ENCODE peak calls at places on chromosome 16, in nine cellular contexts. One of them, this sample, is unnamed.

GRCh38 chr16:89909777-89910716 is 8.6 kb upstream of the MC1R start:
- DNase-seq in kidney epithelial cell: no peak
- DNase-seq in AG04450: no peak
- DNase-seq in fibroblast of mammary gland: peak; percentile 82
- DNase-seq in neural progenitor cell: peak; percentile 86
- DNase-seq in NT2/D1: no peak
- DNase-seq in left lung: peak; percentile 92
- DNase-seq in pancreas: peak; percentile 84
- DNase-seq in stomach: peak; percentile 77
- DNase-seq in this sample: no peak

GRCh38 chr16:87436225-87437172 is 44.4 kb downstream of the MAP1LC3B start:
- DNase-seq in kidney epithelial cell: no peak
- DNase-seq in AG04450: no peak
- DNase-seq in fibroblast of mammary gland: peak; percentile 83
- DNase-seq in neural progenitor cell: no peak
- DNase-seq in NT2/D1: no peak
- DNase-seq in left lung: no peak
- DNase-seq in pancreas: no peak
- DNase-seq in stomach: no peak
- DNase-seq in this sample: no peak

GRCh38 chr16:72021043-72021442 is 12.5 kb downstream of the DHODH start:
- DNase-seq in kidney epithelial cell: no peak
- DNase-seq in AG04450: no peak
- DNase-seq in fibroblast of mammary gland: no peak
- DNase-seq in neural progenitor cell: peak; percentile 65
- DNase-seq in NT2/D1: no peak
- DNase-seq in left lung: no peak
- DNase-seq in pancreas: no peak
- DNase-seq in stomach: no peak
- DNase-seq in this sample: no peak

GRCh38 chr16:22665048-22665797 is 148.7 kb upstream of the HS3ST2 start:
- DNase-seq in kidney epithelial cell: no peak
- DNase-seq in AG04450: no peak
- DNase-seq in fibroblast of mammary gland: no peak
- DNase-seq in neural progenitor cell: no peak
- DNase-seq in NT2/D1: no peak
- DNase-seq in left lung: no peak
- DNase-seq in pancreas: no peak
- DNase-seq in stomach: no peak
- DNase-seq in this sample: no peak

GRCh38 chr16:48499822-48500440 is 110.0 kb downstream of the N4BP1 start:
- DNase-seq in kidney epithelial cell: peak; percentile 18
- DNase-seq in AG04450: peak; percentile 75
- DNase-seq in fibroblast of mammary gland: peak; percentile 93
- DNase-seq in neural progenitor cell: no peak
- DNase-seq in NT2/D1: no peak
- DNase-seq in left lung: no peak
- DNase-seq in pancreas: no peak
- DNase-seq in stomach: no peak
- DNase-seq in this sample: peak; percentile 22

GRCh38 chr16:50305441-50306061 is 39.2 kb downstream of the ADCY7 start:
- DNase-seq in kidney epithelial cell: no peak
- DNase-seq in AG04450: no peak
- DNase-seq in fibroblast of mammary gland: no peak
- DNase-seq in neural progenitor cell: no peak
- DNase-seq in NT2/D1: no peak
- DNase-seq in left lung: peak; percentile 58
- DNase-seq in pancreas: peak; percentile 39
- DNase-seq in stomach: no peak
- DNase-seq in this sample: no peak

GRCh38 chr16:22264786-22265185 is 32.4 kb upstream of the POLR3E start:
- DNase-seq in kidney epithelial cell: no peak
- DNase-seq in AG04450: no peak
- DNase-seq in fibroblast of mammary gland: no peak
- DNase-seq in neural progenitor cell: peak; percentile 39
- DNase-seq in NT2/D1: no peak
- DNase-seq in left lung: no peak
- DNase-seq in pancreas: no peak
- DNase-seq in stomach: no peak
- DNase-seq in this sample: no peak

GRCh38 chr16:49484454-49484853 is 110.8 kb downstream of the C16orf78 start:
- DNase-seq in kidney epithelial cell: no peak
- DNase-seq in AG04450: no peak
- DNase-seq in fibroblast of mammary gland: peak; percentile 2
- DNase-seq in neural progenitor cell: peak; percentile 86
- DNase-seq in NT2/D1: no peak
- DNase-seq in left lung: peak; percentile 84
- DNase-seq in pancreas: peak; percentile 89
- DNase-seq in stomach: peak; percentile 56
- DNase-seq in this sample: no peak

GRCh38 chr16:49811630-49812334 is 44.1 kb downstream of the ZNF423 start:
- DNase-seq in kidney epithelial cell: no peak
- DNase-seq in AG04450: no peak
- DNase-seq in fibroblast of mammary gland: no peak
- DNase-seq in neural progenitor cell: peak; percentile 55
- DNase-seq in NT2/D1: no peak
- DNase-seq in left lung: no peak
- DNase-seq in pancreas: peak; percentile 77
- DNase-seq in stomach: no peak
- DNase-seq in this sample: no peak

GRCh38 chr16:49483651-49484451 is 110.2 kb downstream of the C16orf78 start:
- DNase-seq in kidney epithelial cell: no peak
- DNase-seq in AG04450: no peak
- DNase-seq in fibroblast of mammary gland: no peak
- DNase-seq in neural progenitor cell: no peak
- DNase-seq in NT2/D1: no peak
- DNase-seq in left lung: no peak
- DNase-seq in pancreas: peak; percentile 49
- DNase-seq in stomach: no peak
- DNase-seq in this sample: no peak

GRCh38 chr16:89031715-89032659 is 55.0 kb upstream of the CBFA2T3 start:
- DNase-seq in kidney epithelial cell: no peak
- DNase-seq in AG04450: no peak
- DNase-seq in fibroblast of mammary gland: no peak
- DNase-seq in neural progenitor cell: no peak
- DNase-seq in NT2/D1: no peak
- DNase-seq in left lung: peak; percentile 87
- DNase-seq in pancreas: peak; percentile 39
- DNase-seq in stomach: peak; percentile 37
- DNase-seq in this sample: no peak

GRCh38 chr16:11205754-11206459 is 50.1 kb downstream of the SOCS1 start:
- DNase-seq in kidney epithelial cell: no peak
- DNase-seq in AG04450: no peak
- DNase-seq in fibroblast of mammary gland: no peak
- DNase-seq in neural progenitor cell: no peak
- DNase-seq in NT2/D1: peak; percentile 27
- DNase-seq in left lung: peak; percentile 87
- DNase-seq in pancreas: peak; percentile 68
- DNase-seq in stomach: peak; percentile 38
- DNase-seq in this sample: no peak

GRCh38 chr16:89575247-89576172 is at the start of gene CPNE7:
- DNase-seq in kidney epithelial cell: no peak
- DNase-seq in AG04450: no peak
- DNase-seq in fibroblast of mammary gland: no peak
- DNase-seq in neural progenitor cell: peak; percentile 60
- DNase-seq in NT2/D1: no peak
- DNase-seq in left lung: no peak
- DNase-seq in pancreas: peak; percentile 67
- DNase-seq in stomach: no peak
- DNase-seq in this sample: no peak

GRCh38 chr16:80103463-80103862 is 437.3 kb upstream of the DYNLRB2 start:
- DNase-seq in kidney epithelial cell: no peak
- DNase-seq in AG04450: no peak
- DNase-seq in fibroblast of mammary gland: no peak
- DNase-seq in neural progenitor cell: no peak
- DNase-seq in NT2/D1: no peak
- DNase-seq in left lung: no peak
- DNase-seq in pancreas: no peak
- DNase-seq in stomach: no peak
- DNase-seq in this sample: no peak

GRCh38 chr16:12082207-12082606 is 105.7 kb downstream of the SNX29 start:
- DNase-seq in kidney epithelial cell: no peak
- DNase-seq in AG04450: no peak
- DNase-seq in fibroblast of mammary gland: no peak
- DNase-seq in neural progenitor cell: no peak
- DNase-seq in NT2/D1: no peak
- DNase-seq in left lung: peak; percentile 39
- DNase-seq in pancreas: peak; percentile 15
- DNase-seq in stomach: no peak
- DNase-seq in this sample: no peak

GRCh38 chr16:26645629-26646028 is 421.1 kb upstream of the C16orf82 start:
- DNase-seq in kidney epithelial cell: no peak
- DNase-seq in AG04450: no peak
- DNase-seq in fibroblast of mammary gland: no peak
- DNase-seq in neural progenitor cell: peak; percentile 80
- DNase-seq in NT2/D1: peak; percentile 32
- DNase-seq in left lung: no peak
- DNase-seq in pancreas: peak; percentile 66
- DNase-seq in stomach: no peak
- DNase-seq in this sample: no peak

GRCh38 chr16:50096791-50097190 is 31.0 kb downstream of the HEATR3 start:
- DNase-seq in kidney epithelial cell: no peak
- DNase-seq in AG04450: peak; percentile 24
- DNase-seq in fibroblast of mammary gland: peak; percentile 86
- DNase-seq in neural progenitor cell: no peak
- DNase-seq in NT2/D1: no peak
- DNase-seq in left lung: no peak
- DNase-seq in pancreas: no peak
- DNase-seq in stomach: no peak
- DNase-seq in this sample: no peak

GRCh38 chr16:2025878-2026460 is 733 bp upstream of the NHERF2 start:
- DNase-seq in kidney epithelial cell: no peak
- DNase-seq in AG04450: no peak
- DNase-seq in fibroblast of mammary gland: no peak
- DNase-seq in neural progenitor cell: no peak
- DNase-seq in NT2/D1: no peak
- DNase-seq in left lung: peak; percentile 68
- DNase-seq in pancreas: no peak
- DNase-seq in stomach: no peak
- DNase-seq in this sample: no peak
- H3K4me3 ChIP-seq in kidney epithelial cell: peak overlapping the region; percentile 29
- H3K4me3 ChIP-seq in AG04450: peak overlapping the region; percentile 50
- H3K4me3 ChIP-seq in fibroblast of mammary gland: no peak overlapping the region
- H3K4me3 ChIP-seq in neural progenitor cell: no peak overlapping the region
- H3K4me3 ChIP-seq in NT2/D1: peak overlapping the region; percentile 26
- H3K4me3 ChIP-seq in left lung: peak overlapping the region; percentile 67
- H3K4me3 ChIP-seq in pancreas: no peak overlapping the region
- H3K4me3 ChIP-seq in stomach: peak overlapping the region; percentile 92
- H3K4me3 ChIP-seq in this sample: peak overlapping the region; percentile 50

DNA sequence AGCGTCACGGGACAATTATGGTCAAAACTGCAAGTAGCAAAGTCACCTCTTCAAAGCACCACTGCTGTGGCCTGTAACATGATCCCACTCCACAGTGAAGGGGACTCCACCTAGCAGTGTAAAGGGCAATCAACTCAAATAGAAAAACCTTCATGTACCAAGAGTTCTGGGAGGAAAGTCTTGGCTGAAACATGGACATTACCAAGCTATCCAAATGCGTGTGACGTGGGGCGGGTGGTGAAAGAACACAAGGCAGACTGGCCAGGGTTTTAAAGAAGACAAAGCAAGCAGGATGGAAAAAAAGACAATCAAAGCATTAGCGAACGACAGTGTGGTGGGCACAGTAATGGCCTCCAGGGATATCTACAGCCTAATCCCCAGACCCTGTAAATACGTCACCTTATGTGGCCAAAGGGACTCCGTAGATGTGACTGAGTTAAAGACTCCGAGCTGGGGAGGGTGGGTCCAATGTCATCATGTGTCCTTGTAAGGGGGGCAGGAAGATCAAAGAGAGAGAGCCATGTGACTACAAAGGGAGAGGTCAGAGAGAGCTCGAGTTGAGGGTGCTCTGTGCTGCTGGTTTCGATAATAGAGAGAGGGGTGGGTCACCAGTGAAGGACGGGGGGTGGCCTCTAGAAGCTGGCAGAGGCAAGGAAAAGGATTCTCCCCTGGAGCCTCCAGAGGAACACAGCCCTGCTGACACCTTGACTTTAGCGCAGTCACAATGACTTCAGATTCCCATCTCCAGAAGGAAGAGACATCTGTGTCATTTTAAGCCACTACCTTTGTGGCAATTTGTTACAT is 6.0 kb downstream of the HSDL1 start:
- DNase-seq in kidney epithelial cell: no peak
- DNase-seq in AG04450: no peak
- DNase-seq in fibroblast of mammary gland: peak; percentile 49
- DNase-seq in neural progenitor cell: peak; percentile 37
- DNase-seq in NT2/D1: no peak
- DNase-seq in left lung: no peak
- DNase-seq in pancreas: no peak
- DNase-seq in stomach: peak; percentile 37
- DNase-seq in this sample: no peak
- H3K4me3 ChIP-seq in kidney epithelial cell: no peak overlapping the region
- H3K4me3 ChIP-seq in AG04450: no peak overlapping the region
- H3K4me3 ChIP-seq in fibroblast of mammary gland: no peak overlapping the region
- H3K4me3 ChIP-seq in neural progenitor cell: no peak overlapping the region
- H3K4me3 ChIP-seq in NT2/D1: no peak overlapping the region
- H3K4me3 ChIP-seq in left lung: no peak overlapping the region
- H3K4me3 ChIP-seq in pancreas: no peak overlapping the region
- H3K4me3 ChIP-seq in stomach: no peak overlapping the region
- H3K4me3 ChIP-seq in this sample: no peak overlapping the region

GRCh38 chr16:13238182-13238581 is 336.8 kb downstream of the SHISA9 start:
- DNase-seq in kidney epithelial cell: no peak
- DNase-seq in AG04450: no peak
- DNase-seq in fibroblast of mammary gland: no peak
- DNase-seq in neural progenitor cell: no peak
- DNase-seq in NT2/D1: no peak
- DNase-seq in left lung: no peak
- DNase-seq in pancreas: no peak
- DNase-seq in stomach: no peak
- DNase-seq in this sample: no peak
- H3K4me3 ChIP-seq in kidney epithelial cell: no peak overlapping the region
- H3K4me3 ChIP-seq in AG04450: no peak overlapping the region
- H3K4me3 ChIP-seq in fibroblast of mammary gland: no peak overlapping the region
- H3K4me3 ChIP-seq in neural progenitor cell: no peak overlapping the region
- H3K4me3 ChIP-seq in NT2/D1: no peak overlapping the region
- H3K4me3 ChIP-seq in left lung: no peak overlapping the region
- H3K4me3 ChIP-seq in pancreas: no peak overlapping the region
- H3K4me3 ChIP-seq in stomach: no peak overlapping the region
- H3K4me3 ChIP-seq in this sample: no peak overlapping the region

GRCh38 chr16:5252800-5253199 is 155.2 kb upstream of the EEF2KMT start:
- DNase-seq in kidney epithelial cell: no peak
- DNase-seq in AG04450: no peak
- DNase-seq in fibroblast of mammary gland: no peak
- DNase-seq in neural progenitor cell: peak; percentile 50
- DNase-seq in NT2/D1: peak; percentile 85
- DNase-seq in left lung: no peak
- DNase-seq in pancreas: no peak
- DNase-seq in stomach: no peak
- DNase-seq in this sample: no peak
- H3K4me3 ChIP-seq in kidney epithelial cell: no peak overlapping the region
- H3K4me3 ChIP-seq in AG04450: no peak overlapping the region
- H3K4me3 ChIP-seq in fibroblast of mammary gland: no peak overlapping the region
- H3K4me3 ChIP-seq in neural progenitor cell: peak overlapping the region; percentile 19
- H3K4me3 ChIP-seq in NT2/D1: no peak overlapping the region
- H3K4me3 ChIP-seq in left lung: no peak overlapping the region
- H3K4me3 ChIP-seq in pancreas: no peak overlapping the region
- H3K4me3 ChIP-seq in stomach: no peak overlapping the region
- H3K4me3 ChIP-seq in this sample: no peak overlapping the region

GRCh38 chr16:19760336-19761060 is 42.4 kb downstream of the IQCK start:
- DNase-seq in kidney epithelial cell: no peak
- DNase-seq in AG04450: no peak
- DNase-seq in fibroblast of mammary gland: no peak
- DNase-seq in neural progenitor cell: no peak
- DNase-seq in NT2/D1: no peak
- DNase-seq in left lung: no peak
- DNase-seq in pancreas: no peak
- DNase-seq in stomach: no peak
- DNase-seq in this sample: no peak
- H3K4me3 ChIP-seq in kidney epithelial cell: no peak overlapping the region
- H3K4me3 ChIP-seq in AG04450: no peak overlapping the region
- H3K4me3 ChIP-seq in fibroblast of mammary gland: no peak overlapping the region
- H3K4me3 ChIP-seq in neural progenitor cell: no peak overlapping the region
- H3K4me3 ChIP-seq in NT2/D1: no peak overlapping the region
- H3K4me3 ChIP-seq in left lung: no peak overlapping the region
- H3K4me3 ChIP-seq in pancreas: no peak overlapping the region
- H3K4me3 ChIP-seq in stomach: no peak overlapping the region
- H3K4me3 ChIP-seq in this sample: no peak overlapping the region